ENCODE peak calls at places on chromosomes 13 and 19, in ten cellular contexts. N, M, W, J, C, B, O, Q, G and D are unnamed samples.

GRCh38 chr19:17860331-17860992 is 752 bp downstream of the RPL18A start:
- DNase-seq in N (no peak), J (no peak), W (no peak), B (no peak), M (no peak), C (no peak), Q (no peak), G (no peak), O (no peak), D (no peak)

GRCh38 chr13:29540799-29541198 is 54.7 kb downstream of the SLC7A1 start:
- DNase-seq in J (no peak), O (no peak), N (no peak), C (no peak), M (no peak), Q (no peak), G (no peak), B (no peak), W (no peak), D (no peak)

GRCh38 chr19:1046836-1047695 is 7.2 kb downstream of the ABCA7 start:
- DNase-seq in W (no peak), Q (no peak), B (no peak), M (no peak), O (no peak), G (no peak), C (no peak), J (no peak), N (no peak), D (no peak)

GRCh38 chr19:11465605-11466004 is 15.2 kb downstream of the ELAVL3 start:
- DNase-seq in G (no peak), M (no peak), J (no peak), O (no peak), Q (no peak), C (no peak), B (no peak), N (no peak), W (no peak), D (no peak)

GRCh38 chr13:71643466-71643865 is 223.5 kb downstream of the DACH1 start:
- DNase-seq in Q (no peak), N (no peak), M (no peak), O (no peak), B (no peak), G (no peak), W (no peak), C (no peak), J (no peak), D (no peak)

GRCh38 chr13:114110091-114110829 is 22.2 kb downstream of the RASA3 start:
- DNase-seq in J (no peak), Q (no peak), G (peak; percentile 48), O (peak; percentile 82), B (no peak), W (no peak), N (no peak), C (no peak), M (no peak), D (peak; percentile 50)

GRCh38 chr13:30908416-30908980 is 2.4 kb downstream of the MEDAG start:
- DNase-seq in G (peak; percentile 59), Q (peak; percentile 48), J (peak; percentile 96), N (peak; percentile 91), B (peak; percentile 22), O (no peak), W (no peak), M (no peak), C (no peak), D (peak; percentile 72)

GRCh38 chr19:35090795-35091214 is 24.8 kb upstream of the FXYD3 start:
- DNase-seq in W (no peak), M (peak; percentile 78), N (no peak), O (peak; percentile 80), Q (no peak), J (no peak), B (no peak), G (no peak), C (no peak), D (no peak)

GRCh38 chr13:21336609-21337008 is 122.5 kb downstream of the ZDHHC20 start:
- DNase-seq in M (no peak), N (no peak), W (no peak), J (no peak), B (no peak), G (no peak), O (peak; percentile 63), Q (no peak), C (no peak), D (no peak)

DNA sequence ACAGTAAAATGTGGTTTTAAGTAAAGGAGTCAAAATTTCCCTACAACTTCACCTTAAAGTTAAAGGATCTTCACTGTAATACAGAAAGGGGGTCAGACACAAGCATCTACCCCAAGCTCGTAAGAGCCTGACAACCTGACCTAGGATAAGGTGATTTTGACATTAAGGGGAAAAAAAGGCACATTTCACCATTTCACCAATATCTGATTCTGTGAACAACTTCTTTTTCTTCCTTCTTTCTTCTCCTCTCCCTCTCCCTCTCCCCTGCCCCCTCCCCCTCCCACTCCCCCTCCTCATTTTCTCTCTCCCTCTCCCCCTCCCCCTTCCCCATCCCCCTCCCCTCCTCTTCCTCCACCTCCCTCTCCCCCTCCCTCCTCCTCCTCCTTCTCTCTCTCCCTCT is 796.7 kb upstream of the ARGLU1 start:
- DNase-seq in G (no peak), M (no peak), B (no peak), C (no peak), Q (no peak), J (no peak), O (no peak), W (no peak), N (no peak), D (no peak)
- H3K4me3 ChIP-seq in G (no peak overlapping the region), M (no peak overlapping the region), B (no peak overlapping the region), C (no peak overlapping the region), Q (no peak overlapping the region), J (no peak overlapping the region), O (no peak overlapping the region), W (no peak overlapping the region), N (no peak overlapping the region), D (no peak overlapping the region)

DNA sequence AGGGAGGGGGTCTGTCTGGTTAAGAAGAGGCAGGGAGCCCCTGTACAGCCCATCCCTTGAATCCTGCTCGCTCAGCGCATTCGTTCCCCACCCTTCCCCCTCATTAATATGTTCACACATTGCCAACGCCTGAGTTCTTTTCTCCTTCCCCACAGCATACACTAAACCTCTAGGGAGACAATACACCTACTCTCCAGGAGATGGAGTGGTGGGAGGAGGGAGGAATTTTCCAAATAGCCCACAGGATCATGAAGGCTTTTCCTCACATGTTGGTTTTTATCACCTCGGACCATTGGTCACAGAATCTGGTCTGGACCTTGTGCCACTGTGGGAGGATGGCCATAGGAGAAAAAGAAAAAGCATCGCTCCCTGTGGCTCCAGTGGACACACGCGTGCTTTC is 294.9 kb downstream of the SHISA2 start:
- DNase-seq in W (no peak), Q (no peak), C (no peak), G (no peak), N (no peak), M (no peak), B (no peak), O (peak; percentile 62), J (no peak), D (no peak)
- TF ChIP-seq CTCF in W (no peak), Q (no peak), C (no peak), G (no peak), N (no peak), M (no peak), B (no peak), O (peak; percentile 73), J (no peak), D (no peak)

GRCh38 chr19:2561895-2562294 is 86.0 kb downstream of the GADD45B start:
- DNase-seq in B (no peak), W (no peak), N (no peak), C (no peak), Q (no peak), O (peak; percentile 55), M (no peak), J (no peak), G (peak; percentile 16), D (no peak)
- H3K4me3 ChIP-seq in B (no peak overlapping the region), W (peak overlapping the region; percentile 12), N (no peak overlapping the region), C (no peak overlapping the region), Q (no peak overlapping the region), O (no peak overlapping the region), M (no peak overlapping the region), J (no peak overlapping the region), G (no peak overlapping the region), D (no peak overlapping the region)

GRCh38 chr13:46071590-46072249 is 19.2 kb upstream of the ZC3H13 start:
- DNase-seq in B (no peak), G (no peak), C (no peak), N (no peak), O (peak; percentile 71), W (no peak), Q (no peak), J (no peak), M (no peak), D (no peak)
- TF ChIP-seq CTCF in B (no peak), G (no peak), C (no peak), N (no peak), O (peak; percentile 75), W (no peak), Q (no peak), J (no peak), M (no peak), D (no peak)